ENCODE peak calls at places on chromosomes 13 and 19, in five cellular contexts. M is K562, A is GM12892, T is HepG2, X is H1. Q is an unnamed sample.

GRCh38 chr19:10848208-10848843 is at the start of gene C19orf38:
- DNase-seq in M (no peak), A (no peak), T (no peak), X (no peak), Q (no peak)

GRCh38 chr19:37635076-37636056 is 19.9 kb downstream of the ZFP30 start:
- DNase-seq in A (no peak), X (no peak), M (no peak), T (no peak), Q (no peak)

GRCh38 chr13:75635101-75635620 is 969 bp upstream of the LMO7 start:
- DNase-seq in X (no peak), A (no peak), T (peak; percentile 24), M (no peak), Q (no peak)

GRCh38 chr13:79678100-79678499 is 197.1 kb downstream of the NDFIP2 start:
- DNase-seq in M (no peak), T (peak; percentile 24), A (no peak), X (no peak), Q (no peak)

GRCh38 chr13:33606692-33607091 is 211.3 kb upstream of the RFC3 start:
- DNase-seq in M (no peak), T (no peak), X (peak; percentile 23), A (no peak), Q (no peak)

GRCh38 chr19:610801-611505 is 21.3 kb downstream of the HCN2 start:
- DNase-seq in X (no peak), T (no peak), A (peak; percentile 74), M (peak; percentile 85), Q (peak; percentile 78)

GRCh38 chr13:76516013-76516412 is 370.2 kb downstream of the KCTD12 start:
- DNase-seq in A (no peak), T (no peak), M (no peak), X (no peak), Q (no peak)

GRCh38 chr19:17183271-17183757 is 31.8 kb upstream of the USE1 start:
- DNase-seq in M (no peak), A (no peak), T (no peak), X (no peak), Q (no peak)

GRCh38 chr13:98576963-98577822 is at the start of gene STK24:
- DNase-seq in A (peak; percentile 72), T (peak; percentile 34), M (peak; percentile 87), X (no peak), Q (peak; percentile 77)

DNA sequence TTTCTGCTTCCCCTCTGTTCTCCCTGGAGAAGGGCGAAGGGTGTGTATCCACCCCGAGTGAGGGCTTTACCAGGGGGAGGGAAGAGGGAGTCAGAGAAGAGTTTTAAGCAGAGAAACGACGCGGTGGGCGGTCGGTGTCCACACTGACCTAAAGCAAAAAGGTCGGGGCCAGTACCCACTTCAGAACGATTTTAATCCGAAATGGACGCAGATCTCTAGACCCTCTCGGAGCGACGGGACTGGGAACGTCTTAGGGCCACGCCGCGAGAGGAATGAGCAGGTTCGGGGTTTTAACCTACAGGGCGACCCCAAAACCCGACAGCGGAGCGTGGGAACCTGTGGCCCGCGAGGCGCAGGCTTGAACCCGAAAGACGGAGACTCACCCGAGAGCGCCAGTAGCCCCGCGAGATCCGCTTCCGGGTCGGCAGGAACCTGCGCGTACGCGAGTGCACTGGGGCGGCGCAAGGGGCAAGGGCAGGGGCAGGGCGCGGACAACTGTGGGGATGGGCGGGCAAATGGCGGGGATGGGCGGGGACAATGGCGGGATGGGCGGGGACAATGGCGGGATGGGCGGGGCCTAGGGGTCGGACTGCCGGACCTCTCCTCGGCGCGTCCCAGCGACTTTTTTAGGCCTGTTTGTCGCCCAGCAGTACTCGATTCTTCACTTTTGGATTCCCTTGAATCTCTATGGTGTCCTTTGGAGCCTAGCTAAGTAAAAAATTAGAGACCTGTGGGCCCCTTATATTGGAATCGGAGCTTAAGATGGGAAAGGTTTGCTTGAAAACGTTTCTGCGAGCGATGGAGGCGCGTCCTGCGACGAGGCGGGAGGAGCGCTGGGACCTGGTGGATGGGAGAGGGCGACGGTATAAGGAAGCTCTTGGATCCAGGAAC is at the start of gene ZNF677:
- DNase-seq in M (peak; percentile 54), X (peak; percentile 64), A (no peak), T (no peak), Q (peak; percentile 59)
- TF ChIP-seq POLR2A in M (no peak), X (peak; percentile 52), A (no peak), T (no peak), Q (no peak)

GRCh38 chr19:55923556-55923955 is 8.6 kb downstream of the NLRP13 start:
- DNase-seq in A (no peak), M (no peak), X (no peak), T (no peak), Q (no peak)

GRCh38 chr19:55930996-55931515 is 1.1 kb downstream of the NLRP13 start:
- DNase-seq in T (no peak), A (no peak), X (no peak), M (no peak), Q (no peak)

GRCh38 chr19:55931936-55932386 is at the start of gene NLRP13:
- DNase-seq in A (no peak), X (no peak), M (no peak), T (no peak), Q (no peak)

DNA sequence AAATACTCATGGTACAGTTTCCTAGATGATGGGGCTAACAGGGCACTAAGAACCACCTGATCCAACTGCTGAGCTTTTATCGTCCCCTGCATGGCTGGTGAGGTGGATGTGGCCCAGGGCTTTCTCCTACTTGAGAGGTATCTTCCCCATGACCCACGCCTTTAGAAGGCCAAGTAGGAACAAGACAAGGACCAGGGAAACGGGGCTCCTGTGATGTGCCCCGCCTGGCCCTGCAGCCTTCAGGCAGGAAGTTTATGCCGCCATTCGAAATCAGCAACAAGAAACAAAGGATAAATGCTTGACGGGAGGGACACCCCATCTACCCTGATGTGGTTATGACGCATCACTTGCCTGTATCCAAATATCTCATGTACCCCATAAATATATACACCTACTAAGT is 4.1 kb downstream of the NLRP13 start:
- DNase-seq in M (no peak), X (no peak), T (no peak), A (no peak), Q (no peak)
- TF ChIP-seq TAF1 in M (no peak), X (no peak), T (no peak), A (no peak), Q (no peak)

GRCh38 chr19:14505488-14506239 is 9.7 kb upstream of the GIPC1 start:
- DNase-seq in T (peak; percentile 64), A (peak; percentile 78), M (peak; percentile 80), X (no peak), Q (peak; percentile 82)

GRCh38 chr19:14503285-14503684 is 7.4 kb upstream of the GIPC1 start:
- DNase-seq in X (no peak), A (no peak), M (no peak), T (no peak), Q (no peak)

GRCh38 chr19:14511245-14511625 is 7.0 kb downstream of the DNAJB1 start:
- DNase-seq in T (no peak), X (no peak), M (no peak), A (no peak), Q (no peak)

GRCh38 chr19:14509382-14509781 is 8.8 kb downstream of the DNAJB1 start:
- DNase-seq in M (no peak), T (no peak), A (no peak), X (no peak), Q (no peak)

DNA sequence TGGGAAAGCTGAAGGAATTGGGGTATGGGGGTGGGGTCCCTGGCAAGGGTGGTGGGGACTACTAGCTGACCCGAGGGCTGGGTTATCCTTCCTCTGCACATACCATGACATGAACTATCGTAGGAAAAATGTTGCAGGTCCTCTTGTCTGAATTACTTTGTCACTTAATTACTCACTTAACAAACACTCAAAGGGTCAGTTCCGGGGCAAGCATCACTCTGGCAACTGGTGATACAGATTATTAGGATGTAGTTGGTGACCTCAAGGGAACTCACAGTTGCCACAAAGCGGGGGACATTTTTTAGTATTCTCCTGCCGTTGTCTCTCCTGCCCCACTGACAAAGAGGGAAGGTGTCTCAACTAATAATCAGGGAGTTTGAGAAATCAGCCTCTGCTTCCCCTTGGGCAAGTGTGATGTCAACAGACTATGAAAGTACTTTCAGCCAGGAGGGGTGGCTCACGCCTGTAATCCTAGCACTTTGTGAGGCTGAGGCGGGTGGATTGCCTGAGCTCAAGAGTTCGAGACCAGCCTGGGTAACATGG is 10.4 kb downstream of the DNAJB1 start:
- DNase-seq in M (peak; percentile 38), X (no peak), T (peak; percentile 71), A (no peak), Q (no peak)
- TF ChIP-seq POLR2AphosphoS5 in M (peak; percentile 61), X (no peak), T (no peak), A (no peak), Q (no peak)

GRCh38 chr13:112984954-112985802 is 16.2 kb downstream of the MCF2L start:
- DNase-seq in M (no peak), T (peak; percentile 82), X (no peak), A (no peak), Q (no peak)
- TF ChIP-seq POLR2A in M (no peak), T (peak; percentile 59), X (no peak), A (no peak), Q (no peak)